ENCODE peak calls at places on chromosomes 5 and 9, in nine cellular contexts. One of them, this sample, is unnamed.

GRCh38 chr5:140362875-140363630 is 3.1 kb downstream of the SLC4A9 start:
- DNase-seq in right lobe of liver: peak
- DNase-seq in H1: no peak
- DNase-seq in body of pancreas: peak
- DNase-seq in GM12891: peak
- DNase-seq in Peyer's patch: peak
- DNase-seq in HepG2: peak
- DNase-seq in NB4: peak
- DNase-seq in lower leg skin: peak
- DNase-seq in this sample: peak

GRCh38 chr5:616342-617039 is 4.4 kb downstream of the CEP72 start:
- DNase-seq in HepG2: no peak
- DNase-seq in Peyer's patch: peak
- DNase-seq in NB4: peak
- DNase-seq in lower leg skin: no peak
- DNase-seq in GM12891: no peak
- DNase-seq in right lobe of liver: peak
- DNase-seq in body of pancreas: peak
- DNase-seq in H1: no peak
- DNase-seq in this sample: no peak

GRCh38 chr5:178790371-178790770 is 59.9 kb upstream of the ZNF354A start:
- DNase-seq in GM12891: no peak
- DNase-seq in HepG2: peak
- DNase-seq in lower leg skin: no peak
- DNase-seq in H1: no peak
- DNase-seq in right lobe of liver: no peak
- DNase-seq in Peyer's patch: no peak
- DNase-seq in body of pancreas: no peak
- DNase-seq in NB4: peak
- DNase-seq in this sample: no peak

GRCh38 chr9:6645153-6646027 is at the start of gene GLDC:
- DNase-seq in body of pancreas: peak
- DNase-seq in GM12891: peak
- DNase-seq in right lobe of liver: peak
- DNase-seq in lower leg skin: peak
- DNase-seq in H1: peak
- DNase-seq in Peyer's patch: peak
- DNase-seq in NB4: no peak
- DNase-seq in HepG2: peak
- DNase-seq in this sample: peak

GRCh38 chr9:23733495-23734078 is 92.5 kb downstream of the ELAVL2 start:
- DNase-seq in NB4: no peak
- DNase-seq in H1: no peak
- DNase-seq in HepG2: no peak
- DNase-seq in body of pancreas: no peak
- DNase-seq in lower leg skin: no peak
- DNase-seq in Peyer's patch: no peak
- DNase-seq in right lobe of liver: no peak
- DNase-seq in GM12891: no peak
- DNase-seq in this sample: no peak

GRCh38 chr5:94024101-94024500 is 282.7 kb upstream of the POU5F2 start:
- DNase-seq in H1: no peak
- DNase-seq in lower leg skin: no peak
- DNase-seq in HepG2: no peak
- DNase-seq in NB4: no peak
- DNase-seq in body of pancreas: no peak
- DNase-seq in Peyer's patch: no peak
- DNase-seq in GM12891: no peak
- DNase-seq in right lobe of liver: no peak
- DNase-seq in this sample: no peak

GRCh38 chr9:118455781-118456180 is 751.6 kb downstream of the TLR4 start:
- DNase-seq in Peyer's patch: no peak
- DNase-seq in right lobe of liver: no peak
- DNase-seq in HepG2: no peak
- DNase-seq in GM12891: no peak
- DNase-seq in body of pancreas: no peak
- DNase-seq in NB4: no peak
- DNase-seq in H1: no peak
- DNase-seq in lower leg skin: no peak
- DNase-seq in this sample: no peak

GRCh38 chr5:107470007-107470582 is 200.6 kb downstream of the EFNA5 start:
- DNase-seq in Peyer's patch: no peak
- DNase-seq in NB4: no peak
- DNase-seq in H1: no peak
- DNase-seq in GM12891: no peak
- DNase-seq in HepG2: no peak
- DNase-seq in right lobe of liver: no peak
- DNase-seq in body of pancreas: no peak
- DNase-seq in lower leg skin: no peak
- DNase-seq in this sample: no peak

GRCh38 chr5:7878381-7878873 is 9.5 kb downstream of the MTRR start:
- DNase-seq in GM12891: peak
- DNase-seq in Peyer's patch: no peak
- DNase-seq in lower leg skin: no peak
- DNase-seq in H1: no peak
- DNase-seq in HepG2: peak
- DNase-seq in right lobe of liver: no peak
- DNase-seq in body of pancreas: no peak
- DNase-seq in NB4: peak
- DNase-seq in this sample: no peak

GRCh38 chr5:58887721-58888409 is 305.0 kb downstream of the RAB3C start:
- DNase-seq in body of pancreas: peak
- DNase-seq in Peyer's patch: no peak
- DNase-seq in HepG2: no peak
- DNase-seq in GM12891: no peak
- DNase-seq in lower leg skin: no peak
- DNase-seq in right lobe of liver: no peak
- DNase-seq in H1: no peak
- DNase-seq in NB4: peak
- DNase-seq in this sample: no peak

GRCh38 chr5:113089653-113090335 is 113.2 kb downstream of the DCP2 start:
- DNase-seq in HepG2: no peak
- DNase-seq in Peyer's patch: no peak
- DNase-seq in GM12891: no peak
- DNase-seq in right lobe of liver: no peak
- DNase-seq in NB4: no peak
- DNase-seq in H1: no peak
- DNase-seq in lower leg skin: no peak
- DNase-seq in body of pancreas: no peak
- DNase-seq in this sample: no peak

GRCh38 chr5:130400091-130400490 is 495.8 kb downstream of the CHSY3 start:
- DNase-seq in HepG2: peak
- DNase-seq in right lobe of liver: no peak
- DNase-seq in H1: no peak
- DNase-seq in lower leg skin: no peak
- DNase-seq in NB4: no peak
- DNase-seq in body of pancreas: no peak
- DNase-seq in Peyer's patch: no peak
- DNase-seq in GM12891: no peak
- DNase-seq in this sample: no peak

GRCh38 chr9:89052470-89053097 is 61.3 kb downstream of the S1PR3 start:
- DNase-seq in lower leg skin: no peak
- DNase-seq in H1: no peak
- DNase-seq in Peyer's patch: no peak
- DNase-seq in NB4: no peak
- DNase-seq in HepG2: no peak
- DNase-seq in GM12891: no peak
- DNase-seq in body of pancreas: no peak
- DNase-seq in right lobe of liver: no peak
- DNase-seq in this sample: peak

GRCh38 chr5:146947181-146947941 is 68.8 kb upstream of the PPP2R2B start:
- DNase-seq in Peyer's patch: no peak
- DNase-seq in right lobe of liver: no peak
- DNase-seq in H1: no peak
- DNase-seq in lower leg skin: no peak
- DNase-seq in GM12891: no peak
- DNase-seq in body of pancreas: peak
- DNase-seq in NB4: peak
- DNase-seq in HepG2: no peak
- DNase-seq in this sample: peak

GRCh38 chr5:95081500-95082355 is 203.2 kb downstream of the MCTP1 start:
- DNase-seq in lower leg skin: peak
- DNase-seq in Peyer's patch: peak
- DNase-seq in HepG2: peak
- DNase-seq in body of pancreas: peak
- DNase-seq in GM12891: no peak
- DNase-seq in right lobe of liver: peak
- DNase-seq in NB4: peak
- DNase-seq in H1: no peak
- DNase-seq in this sample: peak
- TF ChIP-seq POLR2A in lower leg skin: peak
- TF ChIP-seq POLR2A in Peyer's patch: peak
- TF ChIP-seq POLR2A in HepG2: no peak
- TF ChIP-seq POLR2A in body of pancreas: peak
- TF ChIP-seq POLR2A in GM12891: peak
- TF ChIP-seq POLR2A in right lobe of liver: peak
- TF ChIP-seq POLR2A in NB4: peak
- TF ChIP-seq POLR2A in H1: no peak
- TF ChIP-seq POLR2A in this sample: peak

GRCh38 chr9:35111006-35111933 is 4.4 kb downstream of the ATOSB start:
- DNase-seq in GM12891: peak
- DNase-seq in NB4: peak
- DNase-seq in body of pancreas: peak
- DNase-seq in Peyer's patch: peak
- DNase-seq in right lobe of liver: peak
- DNase-seq in H1: peak
- DNase-seq in lower leg skin: peak
- DNase-seq in HepG2: peak
- DNase-seq in this sample: peak
- TF ChIP-seq POLR2A in GM12891: no peak
- TF ChIP-seq POLR2A in NB4: no peak
- TF ChIP-seq POLR2A in body of pancreas: peak
- TF ChIP-seq POLR2A in Peyer's patch: peak
- TF ChIP-seq POLR2A in right lobe of liver: peak
- TF ChIP-seq POLR2A in H1: peak
- TF ChIP-seq POLR2A in lower leg skin: no peak
- TF ChIP-seq POLR2A in HepG2: peak
- TF ChIP-seq POLR2A in this sample: peak

GRCh38 chr9:130741024-130741305 is 47.4 kb downstream of the EXOSC2 start:
- DNase-seq in Peyer's patch: no peak
- DNase-seq in NB4: no peak
- DNase-seq in body of pancreas: no peak
- DNase-seq in GM12891: no peak
- DNase-seq in HepG2: no peak
- DNase-seq in right lobe of liver: no peak
- DNase-seq in lower leg skin: no peak
- DNase-seq in H1: no peak
- DNase-seq in this sample: no peak
- TF ChIP-seq POLR2A in Peyer's patch: no peak
- TF ChIP-seq POLR2A in NB4: no peak
- TF ChIP-seq POLR2A in body of pancreas: no peak
- TF ChIP-seq POLR2A in GM12891: no peak
- TF ChIP-seq POLR2A in HepG2: no peak
- TF ChIP-seq POLR2A in right lobe of liver: no peak
- TF ChIP-seq POLR2A in lower leg skin: no peak
- TF ChIP-seq POLR2A in H1: no peak
- TF ChIP-seq POLR2A in this sample: no peak

DNA sequence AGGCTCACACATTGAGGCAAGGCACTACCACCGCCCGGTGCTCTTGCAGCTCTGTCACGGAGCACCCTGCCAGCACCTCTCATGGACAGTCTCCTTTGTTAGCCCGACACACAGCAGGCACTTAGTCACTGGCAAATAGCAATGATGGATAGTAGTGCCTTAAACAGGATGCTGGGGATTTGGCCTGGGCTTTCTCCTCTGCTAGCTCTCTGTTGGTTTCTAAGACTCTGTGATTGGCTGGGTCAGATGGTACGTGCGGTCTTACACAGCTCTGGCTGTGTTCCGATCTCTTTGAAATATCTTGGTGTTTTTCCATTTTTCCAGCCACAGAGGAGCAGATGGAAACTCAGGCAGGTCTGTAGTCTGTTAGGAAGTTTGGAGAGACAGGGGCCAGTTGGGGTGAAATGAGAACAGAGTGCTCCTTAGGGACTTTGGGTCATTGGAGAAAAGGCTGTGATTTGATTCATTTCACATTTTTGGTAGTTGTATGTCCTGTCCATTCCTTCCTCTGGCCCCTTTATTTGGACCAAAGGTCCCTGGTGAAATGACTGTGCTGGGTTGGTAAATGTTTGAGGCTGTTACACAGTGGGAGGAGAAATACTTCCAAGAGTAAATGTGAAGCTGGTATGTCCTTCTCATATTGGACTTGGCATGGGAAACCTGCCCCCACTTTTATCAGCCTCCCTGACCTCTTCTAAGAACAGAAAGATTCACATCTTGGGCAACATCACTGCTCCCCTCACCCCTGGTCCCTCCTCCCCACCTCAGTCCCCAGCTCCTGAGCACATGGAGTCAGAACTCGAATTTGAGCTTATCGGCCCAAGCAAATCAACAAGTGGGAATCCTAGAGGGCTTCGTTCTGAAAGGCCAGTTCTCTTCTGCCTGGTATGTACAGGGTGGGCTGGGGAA is 3.4 kb downstream of the SMIM3 start:
- DNase-seq in lower leg skin: no peak
- DNase-seq in NB4: peak
- DNase-seq in body of pancreas: peak
- DNase-seq in right lobe of liver: no peak
- DNase-seq in H1: no peak
- DNase-seq in HepG2: peak
- DNase-seq in Peyer's patch: peak
- DNase-seq in GM12891: no peak
- DNase-seq in this sample: no peak
- TF ChIP-seq POLR2A in lower leg skin: no peak
- TF ChIP-seq POLR2A in NB4: no peak
- TF ChIP-seq POLR2A in body of pancreas: peak
- TF ChIP-seq POLR2A in right lobe of liver: peak
- TF ChIP-seq POLR2A in H1: no peak
- TF ChIP-seq POLR2A in HepG2: peak
- TF ChIP-seq POLR2A in Peyer's patch: no peak
- TF ChIP-seq POLR2A in GM12891: no peak
- TF ChIP-seq POLR2A in this sample: no peak

GRCh38 chr5:181223729-181224389 is 778 bp downstream of the TRIM41 start:
- DNase-seq in GM12891: no peak
- DNase-seq in NB4: peak
- DNase-seq in HepG2: no peak
- DNase-seq in body of pancreas: peak
- DNase-seq in lower leg skin: no peak
- DNase-seq in H1: no peak
- DNase-seq in Peyer's patch: peak
- DNase-seq in right lobe of liver: no peak
- DNase-seq in this sample: no peak
- TF ChIP-seq POLR2A in GM12891: no peak
- TF ChIP-seq POLR2A in NB4: no peak
- TF ChIP-seq POLR2A in HepG2: no peak
- TF ChIP-seq POLR2A in body of pancreas: no peak
- TF ChIP-seq POLR2A in lower leg skin: no peak
- TF ChIP-seq POLR2A in H1: no peak
- TF ChIP-seq POLR2A in Peyer's patch: no peak
- TF ChIP-seq POLR2A in right lobe of liver: no peak
- TF ChIP-seq POLR2A in this sample: no peak

This sample was measured in erythroblast.